ENCODE peak calls at places on chromosomes 6 and 20, in six cellular contexts. One of them, this sample, is unnamed.

GRCh38 chr6:159151266-159151855 is 17.8 kb upstream of the FNDC1 start:
- DNase-seq in fibroblast of lung: peak; percentile 69
- DNase-seq in cerebellar nuclear complex: no peak
- DNase-seq in COR-L47: no peak
- DNase-seq in omental fat pad: no peak
- DNase-seq in HEK293T: peak; percentile 71
- DNase-seq in this sample: peak; percentile 31

GRCh38 chr20:57332105-57333089 is 2.8 kb downstream of the SPO11 start:
- DNase-seq in cerebellar nuclear complex: no peak
- DNase-seq in HEK293T: no peak
- DNase-seq in COR-L47: no peak
- DNase-seq in omental fat pad: no peak
- DNase-seq in fibroblast of lung: no peak
- DNase-seq in this sample: no peak

GRCh38 chr6:133680994-133681393 is 207.9 kb upstream of the TCF21 start:
- DNase-seq in COR-L47: no peak
- DNase-seq in cerebellar nuclear complex: no peak
- DNase-seq in HEK293T: no peak
- DNase-seq in omental fat pad: no peak
- DNase-seq in fibroblast of lung: no peak
- DNase-seq in this sample: no peak

GRCh38 chr6:166289181-166290061 is 18.8 kb downstream of the PRR18 start:
- DNase-seq in omental fat pad: no peak
- DNase-seq in COR-L47: no peak
- DNase-seq in fibroblast of lung: no peak
- DNase-seq in cerebellar nuclear complex: no peak
- DNase-seq in HEK293T: no peak
- DNase-seq in this sample: no peak

GRCh38 chr6:116973992-116974391 is 97.0 kb downstream of the RFX6 start:
- DNase-seq in cerebellar nuclear complex: no peak
- DNase-seq in HEK293T: no peak
- DNase-seq in omental fat pad: no peak
- DNase-seq in COR-L47: no peak
- DNase-seq in fibroblast of lung: no peak
- DNase-seq in this sample: no peak

GRCh38 chr6:21625642-21626041 is 32.1 kb downstream of the SOX4 start:
- DNase-seq in omental fat pad: no peak
- DNase-seq in cerebellar nuclear complex: no peak
- DNase-seq in HEK293T: no peak
- DNase-seq in fibroblast of lung: no peak
- DNase-seq in COR-L47: no peak
- DNase-seq in this sample: no peak

GRCh38 chr6:57303931-57304681 is 13.3 kb upstream of the PRIM2 start:
- DNase-seq in fibroblast of lung: peak; percentile 65
- DNase-seq in COR-L47: no peak
- DNase-seq in HEK293T: no peak
- DNase-seq in cerebellar nuclear complex: no peak
- DNase-seq in omental fat pad: no peak
- DNase-seq in this sample: no peak

GRCh38 chr6:163529605-163530004 is 115.1 kb downstream of the QKI start:
- DNase-seq in COR-L47: no peak
- DNase-seq in cerebellar nuclear complex: no peak
- DNase-seq in HEK293T: no peak
- DNase-seq in omental fat pad: no peak
- DNase-seq in fibroblast of lung: peak; percentile 81
- DNase-seq in this sample: peak; percentile 50

GRCh38 chr6:125780540-125781306 is 10.0 kb upstream of the NCOA7 start:
- DNase-seq in COR-L47: peak; percentile 26
- DNase-seq in fibroblast of lung: peak; percentile 89
- DNase-seq in cerebellar nuclear complex: peak; percentile 49
- DNase-seq in HEK293T: peak; percentile 62
- DNase-seq in omental fat pad: no peak
- DNase-seq in this sample: peak; percentile 50

GRCh38 chr6:6166064-6166463 is 154.4 kb downstream of the F13A1 start:
- DNase-seq in cerebellar nuclear complex: no peak
- DNase-seq in HEK293T: no peak
- DNase-seq in fibroblast of lung: no peak
- DNase-seq in COR-L47: no peak
- DNase-seq in omental fat pad: no peak
- DNase-seq in this sample: no peak

GRCh38 chr6:46584586-46584985 is 68.0 kb downstream of the CYP39A1 start:
- DNase-seq in COR-L47: no peak
- DNase-seq in fibroblast of lung: no peak
- DNase-seq in cerebellar nuclear complex: no peak
- DNase-seq in HEK293T: no peak
- DNase-seq in omental fat pad: no peak
- DNase-seq in this sample: peak; percentile 14

GRCh38 chr6:35495258-35496035 is 1.4 kb downstream of the TEAD3 start:
- DNase-seq in HEK293T: no peak
- DNase-seq in COR-L47: no peak
- DNase-seq in omental fat pad: no peak
- DNase-seq in cerebellar nuclear complex: no peak
- DNase-seq in fibroblast of lung: no peak
- DNase-seq in this sample: no peak

GRCh38 chr6:56357616-56358373 is 110.4 kb upstream of the COL21A1 start:
- DNase-seq in omental fat pad: no peak
- DNase-seq in fibroblast of lung: no peak
- DNase-seq in cerebellar nuclear complex: no peak
- DNase-seq in HEK293T: no peak
- DNase-seq in COR-L47: no peak
- DNase-seq in this sample: no peak

GRCh38 chr6:132527791-132528190 is 10.3 kb upstream of the TAAR9 start:
- DNase-seq in fibroblast of lung: no peak
- DNase-seq in HEK293T: no peak
- DNase-seq in omental fat pad: no peak
- DNase-seq in cerebellar nuclear complex: no peak
- DNase-seq in COR-L47: no peak
- DNase-seq in this sample: no peak

GRCh38 chr6:74940211-74940610 is 265.6 kb downstream of the COL12A1 start:
- DNase-seq in COR-L47: no peak
- DNase-seq in omental fat pad: no peak
- DNase-seq in cerebellar nuclear complex: no peak
- DNase-seq in fibroblast of lung: no peak
- DNase-seq in HEK293T: no peak
- DNase-seq in this sample: no peak